ENCODE peak calls at places on chromosomes 16 and 17, in ten cellular contexts. S is CD4-positive, CD25-positive, alpha-beta regulatory T cell; H is HTR-8/SVneo; C is amniotic stem cell; E is testis; T is activated CD8-positive, alpha-beta T cell treated with anti-CD3 and anti-CD28 coated beads, Interleukin-2, amount 10 ng/mL, durations not matched to agents 7 days and 5 days; L is trophoblast cell; P is mucosa of gallbladder; X is T-helper 9 cell; I is stimulated activated CD4-positive, alpha-beta T cell treated with anti-CD3 and anti-CD28 coated beads, TNF-alpha, amount 100 ng/mL, for 48 hours. D is an unnamed sample.

GRCh38 chr17:74860999-74861553 is 1.4 kb upstream of the GRIN2C start:
- DNase-seq in I (no peak), L (no peak), X (no peak), H (no peak), P (no peak), S (no peak), C (no peak), E (no peak), T (no peak), D (no peak)

GRCh38 chr16:286491-287297 is 3.7 kb downstream of the PDIA2 start:
- DNase-seq in S (no peak), H (no peak), I (no peak), L (no peak), E (no peak), P (no peak), T (no peak), X (no peak), C (no peak), D (no peak)

GRCh38 chr16:75273054-75273925 is 21.9 kb upstream of the BCAR1 start:
- DNase-seq in H (no peak), X (no peak), T (no peak), C (no peak), I (no peak), L (no peak), P (no peak), S (no peak), E (no peak), D (no peak)

GRCh38 chr17:73436966-73437365 is 125.2 kb upstream of the CDC42EP4 start:
- DNase-seq in H (peak), L (no peak), X (no peak), T (no peak), P (no peak), S (no peak), E (no peak), I (no peak), C (no peak), D (no peak)

GRCh38 chr17:58632324-58633314 is 59.2 kb downstream of the TEX14 start:
- DNase-seq in E (peak), C (no peak), T (no peak), P (no peak), X (no peak), S (no peak), I (no peak), H (no peak), L (no peak), D (no peak)

GRCh38 chr16:899678-900060 is 71.1 kb downstream of the LMF1 start:
- DNase-seq in I (no peak), T (no peak), H (no peak), L (no peak), E (no peak), X (no peak), P (no peak), S (no peak), C (no peak), D (no peak)

GRCh38 chr16:10103096-10103495 is 79.1 kb downstream of the GRIN2A start:
- DNase-seq in P (no peak), T (no peak), H (no peak), S (no peak), X (no peak), C (no peak), L (no peak), I (no peak), E (no peak), D (no peak)

GRCh38 chr16:67029249-67030096 is 524 bp downstream of the CBFB start:
- DNase-seq in X (peak), H (no peak), C (no peak), E (peak), T (peak), S (peak), I (peak), L (peak), P (peak), D (no peak)

GRCh38 chr16:85631802-85632393 is 18.8 kb downstream of the GSE1 start:
- DNase-seq in E (no peak), S (no peak), T (no peak), C (no peak), P (no peak), I (no peak), H (no peak), L (no peak), X (no peak), D (no peak)

GRCh38 chr16:12392585-12393089 is 411.1 kb downstream of the CPPED1 start:
- DNase-seq in S (no peak), E (peak), I (no peak), C (no peak), H (no peak), L (no peak), X (no peak), P (peak), T (no peak), D (no peak)

D was measured in COLO829.